ENCODE peak calls at places on chromosomes 6 and 20, in five cellular contexts. Y is astrocyte of the spinal cord, E is tibial artery, M is right atrium auricular region, W is pancreas. X is an unnamed sample.

GRCh38 chr6:24923885-24924401 is 11.8 kb downstream of the RIPOR2 start:
- DNase-seq in Y (no peak), E (no peak), M (no peak), W (no peak), X (no peak)

GRCh38 chr6:53896237-53896636 is 101.4 kb downstream of the LRRC1 start:
- DNase-seq in Y (peak), E (no peak), M (no peak), W (no peak), X (peak)

GRCh38 chr6:92586236-92586977 is 833.0 kb downstream of the EPHA7 start:
- DNase-seq in Y (no peak), E (no peak), M (no peak), W (no peak), X (no peak)

GRCh38 chr6:163668061-163668426 is 253.5 kb downstream of the QKI start:
- DNase-seq in Y (no peak), E (no peak), M (no peak), W (no peak), X (no peak)

GRCh38 chr6:37688088-37688850 is 9.4 kb downstream of the MDGA1 start:
- DNase-seq in Y (no peak), E (no peak), M (no peak), W (no peak), X (no peak)

GRCh38 chr6:6583836-6584235 is 4.7 kb upstream of the LY86 start:
- DNase-seq in Y (no peak), E (no peak), M (no peak), W (no peak), X (no peak)

GRCh38 chr6:53461682-53462081 is 83.2 kb downstream of the GCLC start:
- DNase-seq in Y (no peak), E (no peak), M (no peak), W (no peak), X (no peak)

GRCh38 chr6:75334266-75335040 is 49.9 kb upstream of the TMEM30A start:
- DNase-seq in Y (peak), E (no peak), M (no peak), W (no peak), X (peak)

GRCh38 chr6:38273325-38273724 is 366.4 kb downstream of the BTBD9 start:
- DNase-seq in Y (peak), E (no peak), M (no peak), W (no peak), X (peak)

GRCh38 chr6:16483315-16483875 is 245.0 kb downstream of the GMPR start:
- DNase-seq in Y (no peak), E (no peak), M (no peak), W (no peak), X (no peak)

GRCh38 chr20:1150218-1150617 is 31.8 kb downstream of the PSMF1 start:
- DNase-seq in Y (no peak), E (no peak), M (no peak), W (no peak), X (peak)

GRCh38 chr20:4401601-4402000 is 320.1 kb upstream of the PRND start:
- DNase-seq in Y (peak), E (no peak), M (no peak), W (no peak), X (no peak)

GRCh38 chr6:158068893-158069799 is 87.5 kb downstream of the SYNJ2 start:
- DNase-seq in Y (peak), E (peak), M (no peak), W (peak), X (peak)

GRCh38 chr6:41688256-41688965 is 47.0 kb downstream of the TFEB start:
- DNase-seq in Y (no peak), E (no peak), M (no peak), W (no peak), X (no peak)

DNA sequence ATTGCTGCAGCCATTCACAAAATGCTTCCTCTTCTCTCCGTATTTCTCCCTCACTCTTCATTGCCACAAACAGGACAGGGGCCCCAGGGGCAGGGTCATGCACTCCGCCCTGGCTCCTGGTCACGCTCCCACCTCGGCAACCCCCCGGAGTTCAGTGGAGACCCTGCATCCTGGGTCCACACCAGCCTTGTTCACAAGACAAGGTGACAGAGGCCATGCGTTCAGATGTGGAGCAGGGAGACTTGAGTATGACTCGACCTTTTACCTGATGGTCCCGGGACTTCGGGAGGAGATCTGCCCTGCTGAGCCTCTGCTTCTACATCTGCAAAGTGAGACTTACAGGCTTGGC is 49.4 kb downstream of the ANKRD60 start:
- DNase-seq in Y (no peak), E (no peak), M (no peak), W (no peak), X (no peak)
- H3K4me3 ChIP-seq in Y (no peak), E (peak), M (no peak), W (no peak), X (no peak)

DNA sequence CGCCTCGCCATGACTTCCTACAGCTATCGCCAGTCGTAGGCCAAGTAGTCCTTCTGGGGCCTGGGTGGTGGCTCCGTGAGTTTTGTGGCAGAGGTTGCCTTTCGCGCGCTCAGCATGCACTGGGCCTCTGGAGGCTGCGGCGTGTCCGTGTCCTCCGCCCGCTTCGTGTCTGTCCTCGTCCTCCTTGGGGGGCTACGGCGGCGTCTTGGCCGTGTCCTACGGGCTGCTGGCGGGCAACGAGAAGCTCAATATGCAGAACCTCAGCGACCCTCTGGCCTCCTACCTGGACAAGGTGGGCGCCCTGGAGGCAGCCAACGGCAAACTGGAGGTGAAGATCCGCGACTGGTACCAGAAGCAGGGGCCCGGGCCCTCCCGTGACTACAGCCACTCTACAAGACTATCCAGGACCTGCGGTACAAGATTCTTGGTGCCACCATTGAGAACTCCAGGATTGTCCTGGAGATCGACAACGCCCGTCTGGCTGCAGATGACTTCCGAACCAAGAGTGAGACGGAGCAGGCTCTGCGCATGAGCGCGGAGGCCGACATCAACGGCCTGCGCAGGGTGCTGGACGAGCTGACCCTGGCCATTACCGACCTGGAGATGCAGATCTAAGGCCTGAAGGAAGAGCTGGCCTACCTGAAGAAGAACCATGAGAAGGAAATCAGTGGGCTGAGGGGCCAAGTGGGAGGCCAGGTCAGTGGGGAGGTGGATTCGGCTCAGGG is 296.3 kb downstream of the OGFRL1 start:
- DNase-seq in Y (no peak), E (no peak), M (no peak), W (no peak), X (no peak)
- H3K4me3 ChIP-seq in Y (no peak), E (no peak), M (no peak), W (no peak), X (no peak)

DNA sequence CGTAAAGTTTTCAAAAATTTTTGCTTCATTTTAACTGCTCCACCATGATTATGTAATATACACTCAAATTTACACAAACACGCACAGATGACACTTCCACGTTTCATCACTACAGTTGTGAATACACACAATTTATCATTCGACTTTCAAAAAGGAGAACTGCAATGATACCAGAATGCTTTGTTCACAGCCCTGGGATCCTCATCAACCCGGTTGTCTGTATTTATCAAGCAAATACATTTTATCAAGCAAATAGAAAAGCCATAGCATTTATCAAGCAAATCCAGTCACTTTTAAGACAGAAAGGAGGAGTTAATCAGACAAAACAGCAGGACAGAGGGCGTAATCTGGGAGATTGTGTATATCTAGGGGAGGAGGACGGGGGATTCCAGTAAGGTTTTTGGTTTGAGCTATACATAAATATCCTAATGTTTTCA is 20.3 kb upstream of the ABT1 start:
- DNase-seq in Y (no peak), E (no peak), M (no peak), W (no peak), X (peak)
- H3K4me3 ChIP-seq in Y (peak), E (no peak), M (no peak), W (no peak), X (peak)

GRCh38 chr6:14877758-14878157 is 368.1 kb upstream of the JARID2 start:
- DNase-seq in Y (no peak), E (no peak), M (no peak), W (no peak), X (peak)

GRCh38 chr6:14874975-14875677 is 370.7 kb upstream of the JARID2 start:
- DNase-seq in Y (no peak), E (no peak), M (no peak), W (no peak), X (no peak)

GRCh38 chr6:14876778-14877613 is 368.9 kb upstream of the JARID2 start:
- DNase-seq in Y (peak), E (no peak), M (no peak), W (no peak), X (peak)

GRCh38 chr6:14873781-14874446 is 372.0 kb upstream of the JARID2 start:
- DNase-seq in Y (no peak), E (no peak), M (no peak), W (no peak), X (no peak)

GRCh38 chr6:14875678-14876063 is 370.2 kb upstream of the JARID2 start:
- DNase-seq in Y (peak), E (no peak), M (no peak), W (no peak), X (peak)
- H3K4me3 ChIP-seq in Y (no peak), E (no peak), M (no peak), W (no peak), X (no peak)

DNA sequence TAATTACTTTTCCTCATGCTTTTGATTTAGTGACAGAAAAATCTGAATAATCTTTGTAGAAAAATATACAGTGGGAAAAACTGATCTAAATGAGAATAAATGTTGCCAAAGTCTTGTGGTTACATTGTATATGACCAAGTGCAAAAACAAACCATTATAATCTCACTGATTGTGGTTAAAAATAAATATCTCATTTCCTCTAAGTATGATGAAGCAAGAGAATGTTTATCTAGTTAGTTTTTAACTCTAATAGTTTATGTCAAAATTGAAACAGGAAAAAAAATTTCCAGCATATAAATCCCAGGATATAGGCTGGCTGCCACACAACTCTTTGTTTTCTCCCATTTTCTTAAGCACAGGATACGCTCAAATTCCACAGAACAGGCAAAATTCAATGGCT is 392.7 kb upstream of the ID4 start:
- DNase-seq in Y (peak), E (no peak), M (no peak), W (no peak), X (peak)
- H3K4me3 ChIP-seq in Y (no peak), E (no peak), M (no peak), W (no peak), X (no peak)